ENCODE peak calls at places on chromosome 6, in ten cellular contexts. S is heart left ventricle; L is renal cortical epithelial cell; I is A549; U is breast epithelium; V is stomach; C is M059J; Z is activated CD4-positive, alpha-beta T cell treated with anti-CD3 and anti-CD28 coated beads, Interleukin-2, amount 50 U/mL, for 48 hours; X is 8988T; Q is HT-29. P is an unnamed sample.

GRCh38 chr6:21708181-21708580 is 114.6 kb downstream of the SOX4 start:
- DNase-seq in Z (no peak), I (no peak), X (no peak), V (no peak), Q (no peak), C (no peak), S (no peak), U (no peak), L (no peak), P (no peak)

GRCh38 chr6:163886394-163886793 is 471.9 kb downstream of the QKI start:
- DNase-seq in Z (no peak), U (no peak), S (no peak), V (no peak), X (no peak), Q (no peak), C (no peak), L (no peak), I (no peak), P (no peak)

GRCh38 chr6:46684771-46685170 is 2.9 kb upstream of the TDRD6 start:
- DNase-seq in I (no peak), U (no peak), X (no peak), Q (no peak), Z (no peak), C (peak; percentile 77), L (peak; percentile 18), S (no peak), V (no peak), P (no peak)

GRCh38 chr6:107727096-107727757 is 96.9 kb downstream of the SCML4 start:
- DNase-seq in V (no peak), S (no peak), I (no peak), U (no peak), C (no peak), X (no peak), L (no peak), Q (no peak), Z (no peak), P (no peak)

GRCh38 chr6:49499623-49500022 is at the start of gene GLYATL3:
- DNase-seq in V (no peak), Z (no peak), L (no peak), U (no peak), Q (no peak), C (no peak), S (no peak), I (no peak), X (no peak), P (no peak)

GRCh38 chr6:135743476-135743875 is 108.0 kb upstream of the PDE7B start:
- DNase-seq in Q (no peak), X (no peak), S (no peak), V (no peak), U (no peak), Z (no peak), C (no peak), L (no peak), I (no peak), P (no peak)

GRCh38 chr6:16578695-16579094 is 182.6 kb downstream of the ATXN1 start:
- DNase-seq in U (no peak), Q (no peak), C (no peak), V (no peak), Z (no peak), X (no peak), I (no peak), L (no peak), S (no peak), P (no peak)

GRCh38 chr6:83609248-83609647 is 96.9 kb downstream of the PRSS35 start:
- DNase-seq in S (no peak), X (no peak), I (no peak), Z (no peak), L (no peak), U (no peak), V (no peak), Q (no peak), C (no peak), P (no peak)

GRCh38 chr6:62039602-62040001 is 246.4 kb downstream of the KHDRBS2 start:
- DNase-seq in C (no peak), Q (no peak), I (no peak), S (no peak), V (no peak), X (no peak), U (no peak), Z (no peak), L (no peak), P (no peak)

GRCh38 chr6:753486-753885 is 60.5 kb upstream of the EXOC2 start:
- DNase-seq in Z (no peak), C (peak; percentile 81), I (no peak), S (no peak), V (no peak), U (no peak), Q (no peak), L (no peak), X (no peak), P (no peak)

GRCh38 chr6:70282906-70283461 is 19.9 kb downstream of the COL9A1 start:
- DNase-seq in S (peak; percentile 51), X (no peak), L (no peak), U (no peak), I (no peak), V (no peak), Z (no peak), Q (no peak), C (no peak), P (no peak)

GRCh38 chr6:81233990-81234389 is 518.5 kb downstream of the TENT5A start:
- DNase-seq in Q (no peak), I (no peak), C (no peak), S (no peak), Z (no peak), L (no peak), X (no peak), V (no peak), U (no peak), P (no peak)

GRCh38 chr6:84546427-84546914 is 217.9 kb downstream of the TBX18 start:
- DNase-seq in Z (no peak), Q (no peak), C (peak; percentile 22), I (no peak), V (no peak), X (no peak), U (no peak), S (peak; percentile 54), L (peak; percentile 58), P (no peak)

GRCh38 chr6:121430514-121431460 is 4.7 kb upstream of the GJA1 start:
- DNase-seq in Q (peak; percentile 54), V (no peak), U (no peak), L (peak; percentile 65), S (no peak), X (no peak), Z (no peak), C (peak; percentile 40), I (peak; percentile 15), P (no peak)

GRCh38 chr6:70135219-70135769 is 167.6 kb downstream of the COL9A1 start:
- DNase-seq in S (no peak), L (no peak), Z (no peak), X (no peak), C (no peak), V (peak; percentile 57), U (no peak), Q (no peak), I (no peak), P (no peak)

GRCh38 chr6:101539510-101540245 is 146.2 kb downstream of the GRIK2 start:
- DNase-seq in I (no peak), S (no peak), Z (no peak), C (peak; percentile 43), U (no peak), Q (no peak), X (no peak), V (no peak), L (peak; percentile 9), P (no peak)

GRCh38 chr6:90459225-90459758 is 127.6 kb downstream of the MAP3K7 start:
- DNase-seq in I (no peak), X (no peak), Z (no peak), S (no peak), Q (no peak), C (no peak), U (no peak), V (no peak), L (no peak), P (no peak)

GRCh38 chr6:163001341-163001740 is 273.6 kb downstream of the PACRG start:
- DNase-seq in V (no peak), S (no peak), C (peak; percentile 47), L (peak; percentile 2), Q (no peak), Z (no peak), I (no peak), X (no peak), U (no peak), P (no peak)

GRCh38 chr6:40894962-40895799 is 143.8 kb downstream of the UNC5CL start:
- DNase-seq in C (peak; percentile 95), U (peak; percentile 61), Q (peak; percentile 63), S (peak; percentile 70), I (peak; percentile 50), L (peak; percentile 72), V (peak; percentile 59), X (peak; percentile 50), Z (no peak), P (peak; percentile 71)

GRCh38 chr6:14841901-14842421 is 403.9 kb upstream of the JARID2 start:
- DNase-seq in X (no peak), Q (no peak), V (no peak), S (no peak), I (no peak), L (peak; percentile 54), U (no peak), C (peak; percentile 92), Z (no peak), P (no peak)

GRCh38 chr6:53961679-53962370 is 149.4 kb upstream of the MLIP start:
- DNase-seq in V (no peak), C (peak; percentile 71), S (no peak), I (no peak), Z (no peak), U (no peak), X (no peak), Q (no peak), L (peak; percentile 65), P (no peak)

GRCh38 chr6:163637524-163637923 is 223.0 kb downstream of the QKI start:
- DNase-seq in L (no peak), I (no peak), S (no peak), V (no peak), C (no peak), X (no peak), Q (no peak), U (no peak), Z (no peak), P (no peak)

GRCh38 chr6:119128252-119128912 is 49.9 kb upstream of the FAM184A start:
- DNase-seq in C (no peak), U (no peak), Z (no peak), I (no peak), L (no peak), V (no peak), S (no peak), Q (no peak), X (no peak), P (no peak)

GRCh38 chr6:130794010-130794675 is 33.1 kb upstream of the SMLR1 start:
- DNase-seq in X (no peak), L (no peak), Z (no peak), U (no peak), I (no peak), S (no peak), Q (no peak), C (no peak), V (no peak), P (no peak)

GRCh38 chr6:36337814-36338213 is 1.1 kb upstream of the BNIP5 start:
- DNase-seq in S (no peak), V (no peak), I (no peak), L (no peak), Q (no peak), U (no peak), C (no peak), X (no peak), Z (no peak), P (no peak)

GRCh38 chr6:15447546-15448232 is 201.8 kb downstream of the JARID2 start:
- DNase-seq in S (no peak), X (no peak), L (no peak), U (no peak), Q (no peak), C (no peak), I (no peak), Z (no peak), V (no peak), P (no peak)

GRCh38 chr6:42142118-42142835 is at the start of gene C6orf132:
- DNase-seq in V (peak; percentile 91), U (peak; percentile 87), X (peak; percentile 64), L (no peak), C (peak; percentile 20), S (no peak), Z (no peak), Q (peak; percentile 85), I (no peak), P (no peak)